ENCODE peak calls at places on chromosomes 12 and 14, in four cellular contexts. One of them, this sample, is unnamed.

GRCh38 chr12:117685115-117685926 is 283.5 kb downstream of the KSR2 start:
- DNase-seq in hippocampal formation: no peak
- DNase-seq in Kasumi-1: no peak
- DNase-seq in T follicular helper cell: no peak
- DNase-seq in this sample: no peak

GRCh38 chr14:62143235-62143634 is 381.0 kb downstream of the SNAPC1 start:
- DNase-seq in T follicular helper cell: no peak
- DNase-seq in Kasumi-1: no peak
- DNase-seq in hippocampal formation: no peak
- DNase-seq in this sample: no peak

GRCh38 chr12:124949066-124949465 is 34.6 kb upstream of the UBC start:
- DNase-seq in hippocampal formation: no peak
- DNase-seq in Kasumi-1: no peak
- DNase-seq in T follicular helper cell: no peak
- DNase-seq in this sample: no peak

GRCh38 chr12:110199360-110200123 is 75.4 kb downstream of the IFT81 start:
- DNase-seq in T follicular helper cell: no peak
- DNase-seq in Kasumi-1: no peak
- DNase-seq in hippocampal formation: no peak
- DNase-seq in this sample: no peak

GRCh38 chr12:46667547-46667946 is 158.2 kb downstream of the SLC38A4 start:
- DNase-seq in Kasumi-1: no peak
- DNase-seq in T follicular helper cell: no peak
- DNase-seq in hippocampal formation: no peak
- DNase-seq in this sample: no peak

GRCh38 chr14:69240527-69241173 is 19.3 kb upstream of the GALNT16 start:
- DNase-seq in Kasumi-1: no peak
- DNase-seq in hippocampal formation: no peak
- DNase-seq in T follicular helper cell: no peak
- DNase-seq in this sample: no peak

GRCh38 chr14:93332032-93332852 is 594 bp downstream of the BTBD7 start:
- DNase-seq in Kasumi-1: peak
- DNase-seq in hippocampal formation: peak
- DNase-seq in T follicular helper cell: peak
- DNase-seq in this sample: peak

GRCh38 chr14:71289536-71289935 is 382.3 kb downstream of the PCNX1 start:
- DNase-seq in T follicular helper cell: no peak
- DNase-seq in Kasumi-1: no peak
- DNase-seq in hippocampal formation: no peak
- DNase-seq in this sample: no peak

GRCh38 chr12:69059465-69060457 is 126.8 kb upstream of the CPM start:
- DNase-seq in hippocampal formation: no peak
- DNase-seq in T follicular helper cell: no peak
- DNase-seq in Kasumi-1: peak
- DNase-seq in this sample: no peak

GRCh38 chr14:86462193-86462592 is 932.2 kb downstream of the FLRT2 start:
- DNase-seq in hippocampal formation: no peak
- DNase-seq in T follicular helper cell: no peak
- DNase-seq in Kasumi-1: peak
- DNase-seq in this sample: no peak

GRCh38 chr14:20516921-20517320 is 11.6 kb downstream of the RNASE10 start:
- DNase-seq in hippocampal formation: no peak
- DNase-seq in T follicular helper cell: no peak
- DNase-seq in Kasumi-1: no peak
- DNase-seq in this sample: no peak

GRCh38 chr12:96193725-96194571 is at the start of gene ELK3:
- DNase-seq in hippocampal formation: no peak
- DNase-seq in T follicular helper cell: peak
- DNase-seq in Kasumi-1: peak
- DNase-seq in this sample: peak